ENCODE peak calls at places on chromosome 20, in five cellular contexts. One of them, this sample, is unnamed.

GRCh38 chr20:53493201-53493908 is 100.3 kb downstream of the ZNF217 start:
- DNase-seq in K562: no peak
- DNase-seq in endothelial cell of umbilical vein: no peak
- DNase-seq in A549: no peak
- DNase-seq in WTC11: no peak
- DNase-seq in this sample: no peak

GRCh38 chr20:34562643-34563042 is 4.1 kb downstream of the MAP1LC3A start:
- DNase-seq in WTC11: peak
- DNase-seq in endothelial cell of umbilical vein: peak
- DNase-seq in K562: no peak
- DNase-seq in A549: peak
- DNase-seq in this sample: peak

GRCh38 chr20:1376453-1377270 is 16.2 kb downstream of the FKBP1A start:
- DNase-seq in K562: no peak
- DNase-seq in endothelial cell of umbilical vein: peak
- DNase-seq in WTC11: no peak
- DNase-seq in A549: no peak
- DNase-seq in this sample: no peak

GRCh38 chr20:53559816-53560215 is 33.8 kb downstream of the ZNF217 start:
- DNase-seq in K562: no peak
- DNase-seq in endothelial cell of umbilical vein: no peak
- DNase-seq in WTC11: no peak
- DNase-seq in A549: no peak
- DNase-seq in this sample: no peak

GRCh38 chr20:34768105-34768504 is 57.3 kb downstream of the NCOA6 start:
- DNase-seq in WTC11: no peak
- DNase-seq in A549: no peak
- DNase-seq in endothelial cell of umbilical vein: peak
- DNase-seq in K562: no peak
- DNase-seq in this sample: no peak

GRCh38 chr20:17969276-17969883 is 562 bp downstream of the MGME1 start:
- DNase-seq in endothelial cell of umbilical vein: no peak
- DNase-seq in WTC11: no peak
- DNase-seq in A549: peak
- DNase-seq in K562: peak
- DNase-seq in this sample: peak

GRCh38 chr20:58467572-58468330 is 47.4 kb downstream of the APCDD1L start:
- DNase-seq in endothelial cell of umbilical vein: no peak
- DNase-seq in A549: no peak
- DNase-seq in K562: no peak
- DNase-seq in WTC11: no peak
- DNase-seq in this sample: no peak

GRCh38 chr20:35093245-35093884 is 758 bp upstream of the TRPC4AP start:
- DNase-seq in K562: peak
- DNase-seq in A549: peak
- DNase-seq in WTC11: no peak
- DNase-seq in endothelial cell of umbilical vein: peak
- DNase-seq in this sample: no peak

GRCh38 chr20:59063358-59064213 is 21.0 kb upstream of the PRELID3B start:
- DNase-seq in K562: no peak
- DNase-seq in WTC11: no peak
- DNase-seq in endothelial cell of umbilical vein: peak
- DNase-seq in A549: peak
- DNase-seq in this sample: no peak

DNA sequence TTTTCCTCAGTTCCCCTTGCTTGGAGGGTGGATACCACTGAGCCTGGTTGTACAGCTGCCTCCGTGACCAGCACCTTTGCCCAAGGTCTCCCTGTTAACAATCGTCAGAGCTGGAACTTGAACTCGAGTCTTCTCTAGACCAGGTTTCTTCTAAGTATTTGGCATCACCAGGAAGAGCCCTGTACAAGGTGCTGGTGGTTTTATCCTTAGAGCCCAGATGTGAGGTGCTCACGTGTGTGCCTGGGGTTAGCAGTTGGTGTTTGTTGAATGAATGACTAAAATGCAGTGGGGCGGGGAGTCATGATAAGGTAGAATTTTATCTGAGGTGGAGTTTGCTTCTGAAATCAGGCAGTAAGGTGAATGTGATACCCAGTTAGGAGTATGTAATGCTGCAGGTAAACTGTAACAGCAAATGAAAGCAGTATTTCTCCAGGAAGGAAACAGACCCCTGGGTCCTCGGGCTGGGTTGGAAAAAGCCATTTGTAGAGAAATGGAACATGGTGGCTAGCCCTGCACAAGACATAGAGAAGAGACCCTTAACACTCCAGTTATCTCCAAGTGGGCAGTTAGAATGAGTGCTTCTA is 3.1 kb downstream of the DNAJC5 start:
- DNase-seq in K562: no peak
- DNase-seq in endothelial cell of umbilical vein: no peak
- DNase-seq in WTC11: no peak
- DNase-seq in A549: no peak
- DNase-seq in this sample: no peak
- TF ChIP-seq JUN in K562: no peak
- TF ChIP-seq JUN in endothelial cell of umbilical vein: no peak
- TF ChIP-seq JUN in WTC11: no peak
- TF ChIP-seq JUN in A549: no peak
- TF ChIP-seq JUN in this sample: no peak

GRCh38 chr20:24987873-24988835 is 4.4 kb downstream of the APMAP start:
- DNase-seq in A549: no peak
- DNase-seq in endothelial cell of umbilical vein: no peak
- DNase-seq in K562: no peak
- DNase-seq in WTC11: no peak
- DNase-seq in this sample: peak
- TF ChIP-seq JUN in A549: no peak
- TF ChIP-seq JUN in endothelial cell of umbilical vein: no peak
- TF ChIP-seq JUN in K562: no peak
- TF ChIP-seq JUN in WTC11: no peak
- TF ChIP-seq JUN in this sample: no peak

DNA sequence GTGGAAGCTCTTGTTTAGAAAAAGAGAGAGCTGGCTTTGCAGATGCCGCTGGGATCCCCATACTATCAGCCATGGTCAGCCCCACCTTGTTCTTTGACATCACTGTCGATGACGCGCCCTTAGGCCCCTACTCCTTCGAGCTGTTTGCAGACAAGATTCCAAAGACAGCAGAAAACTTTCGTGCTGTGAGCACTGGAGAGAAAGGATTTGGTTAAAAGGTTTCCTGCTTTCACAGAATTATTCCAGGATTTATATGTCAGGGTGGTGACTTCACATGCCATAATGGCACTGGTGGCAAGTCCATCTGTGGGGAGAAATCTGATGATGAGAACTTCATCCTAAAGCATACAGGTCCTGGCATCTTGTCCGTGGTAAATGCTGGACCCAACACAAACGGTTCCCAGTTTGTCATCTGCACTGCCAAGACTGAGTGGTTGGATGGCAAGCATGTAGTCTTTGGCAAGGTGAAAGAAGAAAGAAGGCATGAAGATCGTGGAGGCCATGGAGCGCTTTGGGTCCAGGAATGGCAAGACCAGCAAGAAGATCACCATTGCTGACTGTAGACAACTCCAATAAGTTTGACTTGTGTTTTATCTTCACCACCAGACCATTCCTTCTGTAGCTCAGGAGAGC is 2.4 kb upstream of the BLCAP start:
- DNase-seq in endothelial cell of umbilical vein: no peak
- DNase-seq in WTC11: no peak
- DNase-seq in A549: no peak
- DNase-seq in K562: no peak
- DNase-seq in this sample: no peak
- TF ChIP-seq JUN in endothelial cell of umbilical vein: no peak
- TF ChIP-seq JUN in WTC11: no peak
- TF ChIP-seq JUN in A549: no peak
- TF ChIP-seq JUN in K562: no peak
- TF ChIP-seq JUN in this sample: no peak

GRCh38 chr20:43724383-43724782 is 2.4 kb downstream of the GTSF1L start:
- DNase-seq in endothelial cell of umbilical vein: no peak
- DNase-seq in K562: no peak
- DNase-seq in A549: no peak
- DNase-seq in WTC11: no peak
- DNase-seq in this sample: no peak
- TF ChIP-seq JUN in endothelial cell of umbilical vein: no peak
- TF ChIP-seq JUN in K562: no peak
- TF ChIP-seq JUN in A549: no peak
- TF ChIP-seq JUN in WTC11: no peak
- TF ChIP-seq JUN in this sample: no peak

DNA sequence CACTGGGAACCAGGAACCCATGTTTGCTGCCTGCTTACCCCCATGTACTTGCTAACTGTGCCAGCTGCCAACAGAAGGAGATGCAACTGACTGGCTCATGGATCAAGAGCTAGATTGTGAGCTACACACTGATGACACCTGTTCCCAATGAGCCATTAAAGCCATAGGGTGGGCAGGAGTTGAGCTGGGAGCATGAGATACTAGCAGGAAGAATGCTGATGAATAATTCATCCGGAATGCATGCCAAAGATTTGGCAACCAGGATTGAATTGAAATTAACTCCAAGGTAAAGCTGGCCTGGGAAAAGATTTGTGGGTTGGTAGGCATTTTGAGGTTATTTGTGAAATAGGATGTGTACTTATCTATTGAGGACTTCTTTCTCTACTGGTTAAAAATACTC is 631.1 kb downstream of the KIF16B start:
- DNase-seq in K562: no peak
- DNase-seq in WTC11: no peak
- DNase-seq in endothelial cell of umbilical vein: no peak
- DNase-seq in A549: no peak
- DNase-seq in this sample: no peak
- TF ChIP-seq JUN in K562: no peak
- TF ChIP-seq JUN in WTC11: no peak
- TF ChIP-seq JUN in endothelial cell of umbilical vein: no peak
- TF ChIP-seq JUN in A549: no peak
- TF ChIP-seq JUN in this sample: no peak

GRCh38 chr20:24743641-24744040 is 205.4 kb upstream of the CST7 start:
- DNase-seq in A549: no peak
- DNase-seq in endothelial cell of umbilical vein: no peak
- DNase-seq in K562: no peak
- DNase-seq in WTC11: no peak
- DNase-seq in this sample: no peak
- TF ChIP-seq JUN in A549: no peak
- TF ChIP-seq JUN in endothelial cell of umbilical vein: no peak
- TF ChIP-seq JUN in K562: no peak
- TF ChIP-seq JUN in WTC11: no peak
- TF ChIP-seq JUN in this sample: no peak

GRCh38 chr20:10864076-10864672 is 190.4 kb upstream of the JAG1 start:
- DNase-seq in A549: peak
- DNase-seq in endothelial cell of umbilical vein: no peak
- DNase-seq in WTC11: peak
- DNase-seq in K562: no peak
- DNase-seq in this sample: no peak
- TF ChIP-seq JUN in A549: no peak
- TF ChIP-seq JUN in endothelial cell of umbilical vein: no peak
- TF ChIP-seq JUN in WTC11: no peak
- TF ChIP-seq JUN in K562: no peak
- TF ChIP-seq JUN in this sample: no peak